ENCODE peak calls at places on chromosomes 7 and 10, in eight cellular contexts. O, A, V, X, I, D, P and F are unnamed samples.

GRCh38 chr10:28592953-28593352 is 60.0 kb downstream of the WAC start:
- DNase-seq in V (no peak), O (peak; percentile 86), A (no peak), P (no peak), I (peak; percentile 61), D (peak; percentile 88), X (no peak), F (peak; percentile 55)

GRCh38 chr7:50625360-50625759 is 60.2 kb upstream of the DDC start:
- DNase-seq in O (no peak), X (no peak), I (no peak), A (no peak), V (no peak), D (no peak), P (no peak), F (no peak)

GRCh38 chr7:11760372-11760771 is 71.6 kb downstream of the THSD7A start:
- DNase-seq in X (no peak), O (no peak), D (no peak), P (no peak), V (no peak), A (no peak), I (no peak), F (no peak)

GRCh38 chr7:34013421-34013820 is 108.1 kb downstream of the BMPER start:
- DNase-seq in P (no peak), X (no peak), O (no peak), D (peak; percentile 21), V (no peak), A (no peak), I (no peak), F (no peak)

GRCh38 chr10:43963379-43963778 is 314.7 kb upstream of the ZNF32 start:
- DNase-seq in A (no peak), O (no peak), X (no peak), P (no peak), V (no peak), D (no peak), I (no peak), F (no peak)

GRCh38 chr7:104973909-104974415 is 40.0 kb upstream of the KMT2E start:
- DNase-seq in X (no peak), A (no peak), D (peak; percentile 92), V (no peak), I (no peak), P (no peak), O (peak; percentile 94), F (peak; percentile 64)

GRCh38 chr10:86066696-86067095 is 299.9 kb downstream of the GRID1 start:
- DNase-seq in P (no peak), I (no peak), X (no peak), O (no peak), A (no peak), V (no peak), D (no peak), F (no peak)

GRCh38 chr10:86868353-86868752 is 89.1 kb downstream of the MMRN2 start:
- DNase-seq in I (no peak), O (peak; percentile 67), P (no peak), V (no peak), A (no peak), D (peak; percentile 47), X (no peak), F (peak; percentile 16)

GRCh38 chr10:1538121-1538520 is 199.2 kb downstream of the ADARB2 start:
- DNase-seq in X (no peak), D (no peak), I (no peak), V (no peak), A (peak; percentile 42), O (no peak), P (no peak), F (no peak)

GRCh38 chr7:158401295-158401694 is 186.3 kb downstream of the PTPRN2 start:
- DNase-seq in I (no peak), V (no peak), O (no peak), D (no peak), A (no peak), P (no peak), X (no peak), F (no peak)

GRCh38 chr10:129968020-129968861 is 4.2 kb upstream of the EBF3 start:
- DNase-seq in X (no peak), O (no peak), I (no peak), P (no peak), V (peak; percentile 32), A (no peak), D (no peak), F (no peak)

GRCh38 chr10:129967579-129968019 is 3.5 kb upstream of the EBF3 start:
- DNase-seq in A (no peak), X (no peak), P (no peak), V (peak; percentile 36), O (no peak), D (no peak), I (no peak), F (no peak)

GRCh38 chr10:129965940-129966339 is 1.9 kb upstream of the EBF3 start:
- DNase-seq in X (no peak), O (no peak), I (no peak), A (no peak), P (no peak), D (no peak), V (peak; percentile 20), F (no peak)

GRCh38 chr10:129966370-129966769 is 2.3 kb upstream of the EBF3 start:
- DNase-seq in X (no peak), D (no peak), P (no peak), V (no peak), O (no peak), A (no peak), I (no peak), F (no peak)

GRCh38 chr10:129966831-129967578 is 2.9 kb upstream of the EBF3 start:
- DNase-seq in A (no peak), D (no peak), I (no peak), X (no peak), V (peak; percentile 33), O (no peak), P (no peak), F (no peak)
- H3K4me3 ChIP-seq in A (no peak overlapping the region), D (no peak overlapping the region), I (no peak overlapping the region), X (no peak overlapping the region), V (no peak overlapping the region), O (no peak overlapping the region), P (no peak overlapping the region), F (no peak overlapping the region)

GRCh38 chr7:39754326-39755120 is 131.2 kb downstream of the RALA start:
- DNase-seq in A (no peak), X (no peak), D (peak; percentile 81), P (no peak), V (peak; percentile 47), O (peak; percentile 82), I (no peak), F (peak; percentile 45)
- H3K27ac ChIP-seq in A (no peak overlapping the region), X (no peak overlapping the region), D (peak overlapping the region; percentile 75), P (no peak overlapping the region), V (peak overlapping the region; percentile 25), O (peak overlapping the region; percentile 76), I (no peak overlapping the region), F (peak overlapping the region; percentile 52)

DNA sequence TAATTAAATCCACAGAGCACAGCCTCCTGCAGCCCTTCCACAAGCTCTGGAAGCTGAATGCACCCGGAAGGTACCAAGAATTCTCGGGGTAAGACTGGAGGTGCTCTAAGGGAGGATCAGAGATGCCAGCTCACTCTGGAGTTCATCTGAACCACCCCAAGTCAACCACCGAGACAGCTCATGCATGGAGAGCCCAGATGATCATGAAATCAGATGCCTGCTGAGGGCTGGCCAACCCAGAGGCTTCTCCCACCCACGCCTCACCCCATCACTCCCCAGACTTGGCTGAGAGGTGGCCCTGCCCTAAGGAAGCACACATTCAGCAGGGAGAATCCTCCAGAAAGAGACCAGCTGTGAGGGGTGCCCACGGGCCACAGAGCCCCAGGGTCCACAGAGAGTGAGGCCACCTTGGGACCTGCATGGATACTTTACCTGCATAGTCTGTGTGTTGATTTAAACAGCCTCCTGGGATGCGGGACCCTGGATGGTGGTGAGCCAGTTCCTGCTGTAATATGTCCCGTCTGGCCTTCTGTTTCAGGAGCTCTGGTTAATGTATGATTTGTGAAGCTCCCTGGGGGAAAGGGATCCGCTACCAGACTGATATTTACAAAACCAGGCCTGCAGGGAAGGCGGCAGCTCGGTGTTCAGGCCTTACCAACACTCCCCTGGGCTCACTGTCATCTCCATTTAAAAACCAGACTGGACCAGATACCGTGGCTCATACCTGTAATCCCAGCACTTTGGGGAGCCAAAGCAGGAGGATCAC is 64.9 kb downstream of the INSIG1 start:
- DNase-seq in X (no peak), D (no peak), P (no peak), A (no peak), O (no peak), I (no peak), V (peak; percentile 16), F (no peak)
- TF ChIP-seq CTCF in X (no peak), D (no peak), P (no peak), A (no peak), O (no peak), I (no peak), V (no peak), F (no peak)

DNA sequence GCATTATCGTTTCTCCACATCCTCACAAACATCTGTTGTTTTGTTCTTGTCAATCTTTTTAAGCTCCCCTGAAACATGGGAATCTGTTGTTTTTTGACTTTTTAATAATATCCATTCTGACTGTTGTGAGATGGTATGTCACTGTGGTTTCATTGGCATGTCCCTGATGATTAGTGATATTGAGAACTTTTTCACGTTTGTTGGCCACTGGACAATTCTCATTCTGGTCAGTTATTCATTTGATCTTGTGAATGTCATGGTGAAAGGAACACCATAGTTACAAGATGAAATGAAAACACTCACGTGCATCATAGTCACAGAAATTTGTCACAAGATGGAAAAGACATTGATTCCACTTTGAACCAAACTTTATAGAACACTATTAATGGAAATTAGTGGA is 20.5 kb upstream of the SGCE start:
- DNase-seq in I (no peak), P (no peak), D (no peak), V (no peak), X (no peak), O (no peak), A (no peak), F (peak; percentile 64)
- H3K4me3 ChIP-seq in I (no peak overlapping the region), P (no peak overlapping the region), D (no peak overlapping the region), V (no peak overlapping the region), X (no peak overlapping the region), O (no peak overlapping the region), A (no peak overlapping the region), F (no peak overlapping the region)

GRCh38 chr7:29204491-29205281 is 10.1 kb downstream of the CHN2 start:
- DNase-seq in A (no peak), I (no peak), D (no peak), O (no peak), V (no peak), X (no peak), P (no peak), F (no peak)

GRCh38 chr7:29207023-29207422 is 12.4 kb downstream of the CHN2 start:
- DNase-seq in O (no peak), X (no peak), A (no peak), I (no peak), D (no peak), V (no peak), P (no peak), F (no peak)

GRCh38 chr7:29197916-29198315 is 3.3 kb downstream of the CHN2 start:
- DNase-seq in I (no peak), A (no peak), X (no peak), V (no peak), D (no peak), P (no peak), O (no peak), F (no peak)

GRCh38 chr7:29199776-29200175 is 5.2 kb downstream of the CHN2 start:
- DNase-seq in D (no peak), O (no peak), V (no peak), I (no peak), P (no peak), X (no peak), A (no peak), F (no peak)

GRCh38 chr7:29202651-29203069 is 8.1 kb downstream of the CHN2 start:
- DNase-seq in D (no peak), I (no peak), V (peak; percentile 58), P (peak; percentile 50), O (no peak), X (no peak), A (peak; percentile 61), F (no peak)
- H3K27ac ChIP-seq in D (no peak overlapping the region), I (no peak overlapping the region), V (no peak overlapping the region), P (peak overlapping the region; percentile 20), O (no peak overlapping the region), X (no peak overlapping the region), A (peak overlapping the region; percentile 45), F (no peak overlapping the region)